ENCODE peak calls at places on chromosomes 16 and 17, in four cellular contexts. B is brain microvascular endothelial cell, W is RWPE1, Y is fibroblast of mammary gland. Z is an unnamed sample.

GRCh38 chr16:78478267-78478821 is 378.9 kb downstream of the WWOX start:
- DNase-seq in Y (peak; percentile 0), B (no peak), W (no peak), Z (no peak)

GRCh38 chr16:76583995-76584394 is 306.8 kb downstream of the CNTNAP4 start:
- DNase-seq in Y (peak; percentile 1), B (no peak), W (no peak), Z (no peak)

GRCh38 chr17:2214887-2215615 is 88.5 kb downstream of the SMG6 start:
- DNase-seq in Y (peak; percentile 67), B (peak; percentile 79), W (no peak), Z (peak; percentile 83)

GRCh38 chr16:17467923-17468540 is 2.7 kb downstream of the XYLT1 start:
- DNase-seq in B (peak; percentile 14), W (no peak), Y (peak; percentile 76), Z (peak; percentile 59)

GRCh38 chr16:19607610-19608280 is 52.2 kb downstream of the VPS35L start:
- DNase-seq in W (no peak), B (peak; percentile 72), Y (peak; percentile 69), Z (peak; percentile 7)

GRCh38 chr16:21283521-21284289 is 5.6 kb upstream of the CRYM start:
- DNase-seq in Y (peak; percentile 38), B (peak; percentile 34), W (no peak), Z (no peak)

GRCh38 chr17:28381141-28381825 is 9.8 kb downstream of the SARM1 start:
- DNase-seq in Y (no peak), B (no peak), W (no peak), Z (no peak)

GRCh38 chr17:29742210-29742513 is 119.5 kb upstream of the CORO6 start:
- DNase-seq in W (no peak), B (no peak), Y (no peak), Z (no peak)

GRCh38 chr16:10965440-10966039 is 21.2 kb downstream of the CLEC16A start:
- DNase-seq in W (no peak), B (no peak), Y (no peak), Z (no peak)

GRCh38 chr17:5422505-5422904 is 2.5 kb downstream of the RPAIN start:
- DNase-seq in Y (peak; percentile 81), B (peak; percentile 67), W (peak; percentile 78), Z (peak; percentile 86)

GRCh38 chr17:81917565-81918332 is at the start of gene SIRT7:
- DNase-seq in W (peak; percentile 87), B (no peak), Y (peak; percentile 48), Z (peak; percentile 27)

GRCh38 chr16:7148606-7149005 is 184.0 kb upstream of the RBFOX1 start:
- DNase-seq in B (no peak), Y (no peak), W (no peak), Z (no peak)

GRCh38 chr17:82965371-82965770 is 114.0 kb upstream of the METRNL start:
- DNase-seq in Y (no peak), B (no peak), W (no peak), Z (no peak)

GRCh38 chr17:81354944-81355327 is 40.3 kb upstream of the BAHCC1 start:
- DNase-seq in Y (no peak), W (no peak), B (no peak), Z (no peak)

GRCh38 chr16:9463461-9463860 is 372.0 kb downstream of the HAPSTR1 start:
- DNase-seq in B (no peak), W (no peak), Y (no peak), Z (no peak)

GRCh38 chr16:1791943-1792812 is 1.3 kb downstream of the IGFALS start:
- DNase-seq in Y (no peak), W (no peak), B (no peak), Z (no peak)

GRCh38 chr17:81241648-81242420 is 2.7 kb downstream of the NDUFAF8 start:
- DNase-seq in W (no peak), Y (peak; percentile 41), B (peak; percentile 27), Z (no peak)

GRCh38 chr16:69709456-69710084 is 16.8 kb downstream of the NQO1 start:
- DNase-seq in Y (peak; percentile 83), B (peak; percentile 29), W (peak; percentile 54), Z (peak; percentile 64)

GRCh38 chr17:36777118-36777517 is 160.2 kb upstream of the LHX1 start:
- DNase-seq in Y (peak; percentile 5), B (no peak), W (peak; percentile 34), Z (no peak)

GRCh38 chr16:82917886-82918595 is 291.3 kb downstream of the CDH13 start:
- DNase-seq in W (no peak), Y (no peak), B (no peak), Z (no peak)

GRCh38 chr16:67137605-67138004 is 13.2 kb downstream of the B3GNT9 start:
- DNase-seq in Y (no peak), W (no peak), B (no peak), Z (no peak)

GRCh38 chr17:58402047-58402446 is 15.3 kb downstream of the RNF43 start:
- DNase-seq in Y (no peak), B (peak; percentile 59), W (no peak), Z (peak; percentile 50)

GRCh38 chr17:12806630-12807029 is 17.3 kb downstream of the ARHGAP44 start:
- DNase-seq in W (no peak), Y (no peak), B (no peak), Z (no peak)
- TF ChIP-seq CTCF in W (no peak), Y (no peak), B (no peak), Z (no peak)

GRCh38 chr17:7252176-7253043 is at the start of gene ELP5:
- DNase-seq in B (peak; percentile 94), W (peak; percentile 96), Y (peak; percentile 95), Z (peak; percentile 89)
- TF ChIP-seq CTCF in B (no peak), W (peak; percentile 44), Y (no peak), Z (peak; percentile 69)

GRCh38 chr16:88688013-88688778 is 1.9 kb upstream of the SNAI3 start:
- DNase-seq in Y (no peak), B (no peak), W (no peak), Z (no peak)

GRCh38 chr16:88692861-88693260 is 6.6 kb upstream of the SNAI3 start:
- DNase-seq in Y (no peak), B (no peak), W (no peak), Z (no peak)

GRCh38 chr16:88691924-88692560 is 5.7 kb upstream of the SNAI3 start:
- DNase-seq in B (no peak), Y (no peak), W (no peak), Z (no peak)

GRCh38 chr16:88691129-88691813 is 5.0 kb upstream of the SNAI3 start:
- DNase-seq in Y (no peak), W (no peak), B (no peak), Z (no peak)

DNA sequence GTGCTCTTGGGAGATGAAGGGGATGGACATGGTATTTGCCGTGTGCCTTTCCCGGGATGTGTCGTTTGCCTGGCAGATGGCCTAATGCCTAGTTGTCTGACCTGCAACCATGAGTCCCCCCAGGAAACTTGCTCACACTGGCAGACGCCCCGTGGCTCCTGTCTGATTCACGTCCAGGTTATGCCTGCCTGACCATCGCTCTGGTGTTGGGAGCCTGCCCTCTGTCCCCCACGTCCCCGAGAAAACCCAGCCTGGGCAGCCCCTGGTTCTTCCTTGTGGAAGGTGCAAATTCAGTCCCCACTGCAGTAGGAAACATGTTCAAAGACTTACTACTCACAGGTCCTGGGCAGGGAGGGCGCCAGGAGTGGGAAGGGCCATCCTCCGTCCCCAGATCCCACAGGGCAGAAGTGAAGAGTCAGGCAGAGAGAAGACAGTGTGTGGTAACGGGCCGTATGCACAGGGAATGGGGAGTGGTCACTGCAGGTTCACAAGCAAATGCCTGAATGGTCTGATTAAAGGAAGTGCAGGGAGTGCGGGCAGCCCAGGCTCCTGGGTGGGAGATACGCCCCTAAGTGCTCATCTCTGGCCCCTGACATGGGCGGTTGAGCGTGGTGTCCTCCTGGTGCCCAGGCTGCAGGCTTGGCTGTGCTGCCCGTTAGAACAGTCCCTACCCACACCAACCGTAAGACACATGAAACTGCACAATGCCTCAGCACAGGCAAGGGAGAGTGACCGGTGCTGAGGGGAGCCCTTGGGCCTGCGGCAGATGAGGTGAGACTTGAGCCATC is 4.2 kb upstream of the SNAI3 start:
- DNase-seq in Y (no peak), W (no peak), B (no peak), Z (no peak)
- TF ChIP-seq CTCF in Y (no peak), W (no peak), B (no peak), Z (no peak)

GRCh38 chr16:57939872-57940224 is 31.1 kb downstream of the CNGB1 start:
- DNase-seq in Y (no peak), W (no peak), B (no peak), Z (no peak)

GRCh38 chr16:57940382-57940966 is 30.5 kb downstream of the CNGB1 start:
- DNase-seq in Y (no peak), B (no peak), W (no peak), Z (no peak)

GRCh38 chr16:57937861-57938260 is 33.1 kb downstream of the CNGB1 start:
- DNase-seq in W (no peak), Y (peak; percentile 6), B (no peak), Z (no peak)

GRCh38 chr16:57938484-57938883 is 32.4 kb downstream of the CNGB1 start:
- DNase-seq in B (no peak), Y (no peak), W (no peak), Z (no peak)

GRCh38 chr16:57938936-57939871 is 31.7 kb downstream of the CNGB1 start:
- DNase-seq in W (peak; percentile 82), Y (peak; percentile 66), B (peak; percentile 10), Z (peak; percentile 38)
- TF ChIP-seq CTCF in W (no peak), Y (no peak), B (peak; percentile 47), Z (peak; percentile 57)

GRCh38 chr17:39402279-39402889 is 958 bp upstream of the FBXL20 start:
- DNase-seq in W (peak; percentile 95), B (peak; percentile 90), Y (peak; percentile 95), Z (peak; percentile 89)
- TF ChIP-seq CTCF in W (no peak), B (no peak), Y (no peak), Z (no peak)

DNA sequence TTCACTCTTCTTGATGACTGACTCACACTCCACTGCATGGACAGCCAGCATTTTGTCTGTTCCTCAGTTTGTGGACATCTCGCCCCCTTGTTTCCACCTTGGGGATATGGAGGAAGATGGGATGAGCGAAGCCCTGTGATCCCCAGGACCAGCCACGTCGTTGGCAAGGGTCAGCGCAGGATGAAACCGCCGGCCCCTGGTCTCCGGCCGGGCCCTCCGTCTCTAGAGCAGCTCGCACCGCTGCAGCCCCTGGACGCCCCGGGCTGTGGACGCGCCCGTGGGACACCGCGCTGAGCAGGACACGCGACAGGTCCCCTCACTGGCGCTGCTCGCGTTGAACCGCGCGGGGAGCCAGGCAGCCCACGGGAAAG is 604 bp upstream of the ZC3H18 start:
- DNase-seq in Y (peak; percentile 19), W (peak; percentile 5), B (no peak), Z (peak; percentile 4)
- TF ChIP-seq CTCF in Y (no peak), W (no peak), B (no peak), Z (no peak)

GRCh38 chr16:549544-550263 is 10.5 kb upstream of the PRR35 start:
- DNase-seq in Y (no peak), W (no peak), B (no peak), Z (no peak)
- TF ChIP-seq CTCF in Y (no peak), W (no peak), B (peak; percentile 10), Z (peak; percentile 38)

Z was measured in HFFc6.